ENCODE peak calls at places on chromosomes 4 and X, in seven cellular contexts. N is cardiac muscle cell, P is lower leg skin, X is brain microvascular endothelial cell, Y is tibial artery, A is pancreas, Z is Caco-2. T is an unnamed sample.

GRCh38 chr4:96525901-96526300 is 686.0 kb downstream of the PDHA2 start:
- DNase-seq in N (no peak), P (no peak), X (peak), Y (no peak), A (no peak), Z (no peak), T (no peak)

GRCh38 chr4:159016527-159017137 is 86.2 kb upstream of the RAPGEF2 start:
- DNase-seq in N (peak), P (no peak), X (no peak), Y (no peak), A (no peak), Z (no peak), T (no peak)

GRCh38 chr4:31204895-31205294 is 484.7 kb downstream of the PCDH7 start:
- DNase-seq in N (no peak), P (no peak), X (no peak), Y (no peak), A (no peak), Z (no peak), T (no peak)

GRCh38 chr4:173237152-173237551 is 68.5 kb downstream of the GALNT7 start:
- DNase-seq in N (no peak), P (no peak), X (no peak), Y (no peak), A (no peak), Z (no peak), T (no peak)

GRCh38 chr4:8701101-8702019 is 108.8 kb downstream of the CPZ start:
- DNase-seq in N (no peak), P (no peak), X (no peak), Y (no peak), A (no peak), Z (no peak), T (peak)

GRCh38 chr4:188691811-188692210 is 552.6 kb downstream of the TRIML1 start:
- DNase-seq in N (no peak), P (no peak), X (peak), Y (no peak), A (no peak), Z (no peak), T (no peak)

GRCh38 chr4:5734841-5735240 is 23.8 kb downstream of the EVC start:
- DNase-seq in N (no peak), P (no peak), X (no peak), Y (no peak), A (no peak), Z (no peak), T (no peak)

GRCh38 chr4:14333616-14334015 is 668.7 kb upstream of the CPEB2 start:
- DNase-seq in N (no peak), P (no peak), X (no peak), Y (no peak), A (no peak), Z (no peak), T (no peak)

GRCh38 chr4:127055349-127055748 is 577.4 kb upstream of the INTU start:
- DNase-seq in N (no peak), P (no peak), X (no peak), Y (no peak), A (no peak), Z (no peak), T (no peak)

GRCh38 chr4:27189683-27190082 is 329.0 kb downstream of the STIM2 start:
- DNase-seq in N (no peak), P (no peak), X (no peak), Y (no peak), A (no peak), Z (no peak), T (no peak)

GRCh38 chrX:119118780-119119395 is 8.7 kb downstream of the KIAA1210 start:
- DNase-seq in N (peak), P (peak), X (peak), Y (peak), A (no peak), Z (peak), T (peak)

GRCh38 chr4:1081689-1082040 is 31.7 kb downstream of the RNF212 start:
- DNase-seq in N (no peak), P (no peak), X (no peak), Y (no peak), A (no peak), Z (no peak), T (no peak)

GRCh38 chr4:174362340-174362739 is 78.6 kb downstream of the CEP44 start:
- DNase-seq in N (no peak), P (no peak), X (no peak), Y (no peak), A (no peak), Z (no peak), T (no peak)

GRCh38 chr4:77052352-77052751 is 23.4 kb downstream of the CCNI start:
- DNase-seq in N (peak), P (no peak), X (peak), Y (no peak), A (peak), Z (peak), T (peak)

GRCh38 chr4:83510442-83510841 is 25.5 kb upstream of the GPAT3 start:
- DNase-seq in N (no peak), P (no peak), X (no peak), Y (no peak), A (no peak), Z (no peak), T (no peak)

GRCh38 chrX:48676893-48677270 is 6.7 kb upstream of the WAS start:
- DNase-seq in N (no peak), P (no peak), X (no peak), Y (no peak), A (no peak), Z (no peak), T (no peak)

GRCh38 chrX:24260827-24261550 is 52.9 kb downstream of the SUPT20HL2 start:
- DNase-seq in N (no peak), P (peak), X (peak), Y (peak), A (peak), Z (no peak), T (peak)

GRCh38 chr4:183798249-183798920 is 106.7 kb upstream of the STOX2 start:
- DNase-seq in N (peak), P (no peak), X (no peak), Y (no peak), A (no peak), Z (no peak), T (no peak)

GRCh38 chr4:27861381-27861787 is 1000.7 kb downstream of the STIM2 start:
- DNase-seq in N (peak), P (no peak), X (peak), Y (no peak), A (peak), Z (no peak), T (no peak)

GRCh38 chr4:173443121-173443520 is 44.2 kb upstream of the SCRG1 start:
- DNase-seq in N (no peak), P (no peak), X (no peak), Y (no peak), A (no peak), Z (no peak), T (no peak)

GRCh38 chrX:9537781-9538180 is 72.9 kb downstream of the TBL1X start:
- DNase-seq in N (no peak), P (no peak), X (no peak), Y (no peak), A (no peak), Z (no peak), T (no peak)

GRCh38 chr4:20249333-20249732 is 2.4 kb upstream of the SLIT2 start:
- DNase-seq in N (peak), P (no peak), X (peak), Y (no peak), A (no peak), Z (no peak), T (no peak)

GRCh38 chr4:102825261-102826071 is 1.9 kb downstream of the UBE2D3 start:
- DNase-seq in N (peak), P (peak), X (peak), Y (peak), A (peak), Z (no peak), T (no peak)

GRCh38 chr4:14023036-14023435 is 395.5 kb upstream of the BOD1L1 start:
- DNase-seq in N (no peak), P (no peak), X (peak), Y (no peak), A (no peak), Z (no peak), T (no peak)

GRCh38 chr4:3070709-3071500 is 3.4 kb downstream of the HTT-AS start:
- DNase-seq in N (no peak), P (no peak), X (peak), Y (no peak), A (no peak), Z (no peak), T (no peak)

GRCh38 chrX:46653482-46653881 is 79.9 kb downstream of the CHST7 start:
- DNase-seq in N (peak), P (no peak), X (no peak), Y (no peak), A (no peak), Z (peak), T (no peak)

GRCh38 chr4:86129546-86129945 is 230.3 kb downstream of the MAPK10 start:
- DNase-seq in N (no peak), P (no peak), X (no peak), Y (no peak), A (no peak), Z (no peak), T (no peak)

GRCh38 chrX:73214366-73215094 is at the start of gene NAP1L2:
- DNase-seq in N (peak), P (peak), X (no peak), Y (peak), A (peak), Z (no peak), T (peak)

GRCh38 chr4:73856518-73856917 is 3.4 kb downstream of the PF4V1 start:
- DNase-seq in N (no peak), P (no peak), X (peak), Y (no peak), A (no peak), Z (no peak), T (no peak)

GRCh38 chr4:74671074-74671698 is 123.1 kb downstream of the BTC start:
- DNase-seq in N (peak), P (no peak), X (peak), Y (no peak), A (peak), Z (peak), T (peak)

GRCh38 chrX:44733931-44734330 is 109.9 kb upstream of the DUSP21 start:
- DNase-seq in N (no peak), P (no peak), X (no peak), Y (no peak), A (no peak), Z (no peak), T (no peak)

GRCh38 chr4:2768921-2769336 is 12.8 kb upstream of the TNIP2 start:
- DNase-seq in N (no peak), P (no peak), X (no peak), Y (no peak), A (no peak), Z (no peak), T (no peak)

GRCh38 chrX:130623508-130623907 is 221.7 kb downstream of the RBMX2 start:
- DNase-seq in N (no peak), P (no peak), X (no peak), Y (no peak), A (no peak), Z (no peak), T (no peak)

GRCh38 chr4:169270156-169270809 is 473 bp downstream of the SH3RF1 start:
- DNase-seq in N (peak), P (peak), X (no peak), Y (peak), A (peak), Z (peak), T (peak)

GRCh38 chr4:145281946-145282345 is 101.6 kb upstream of the OTUD4 start:
- DNase-seq in N (no peak), P (no peak), X (no peak), Y (no peak), A (no peak), Z (no peak), T (no peak)

GRCh38 chr4:11529625-11530201 is 101.0 kb upstream of the HS3ST1 start:
- DNase-seq in N (no peak), P (no peak), X (peak), Y (no peak), A (no peak), Z (no peak), T (no peak)

GRCh38 chrX:74426071-74426470 is 4.8 kb downstream of the SLC16A2 start:
- DNase-seq in N (no peak), P (no peak), X (no peak), Y (no peak), A (no peak), Z (no peak), T (no peak)

GRCh38 chr4:3010998-3011397 is 47.6 kb downstream of the GRK4 start:
- DNase-seq in N (no peak), P (peak), X (no peak), Y (peak), A (no peak), Z (no peak), T (no peak)

GRCh38 chrX:136551410-136551809 is 19.4 kb downstream of the VGLL1 start:
- DNase-seq in N (no peak), P (no peak), X (no peak), Y (no peak), A (no peak), Z (no peak), T (no peak)
- H3K4me3 ChIP-seq in N (no peak), P (no peak), X (no peak), Y (no peak), A (no peak), Z (no peak), T (no peak)

GRCh38 chrX:155333701-155334100 is 713 bp downstream of the CLIC2 start:
- DNase-seq in N (no peak), P (no peak), X (no peak), Y (no peak), A (no peak), Z (no peak), T (no peak)
- H3K4me3 ChIP-seq in N (no peak), P (no peak), X (no peak), Y (peak), A (no peak), Z (no peak), T (peak)

DNA sequence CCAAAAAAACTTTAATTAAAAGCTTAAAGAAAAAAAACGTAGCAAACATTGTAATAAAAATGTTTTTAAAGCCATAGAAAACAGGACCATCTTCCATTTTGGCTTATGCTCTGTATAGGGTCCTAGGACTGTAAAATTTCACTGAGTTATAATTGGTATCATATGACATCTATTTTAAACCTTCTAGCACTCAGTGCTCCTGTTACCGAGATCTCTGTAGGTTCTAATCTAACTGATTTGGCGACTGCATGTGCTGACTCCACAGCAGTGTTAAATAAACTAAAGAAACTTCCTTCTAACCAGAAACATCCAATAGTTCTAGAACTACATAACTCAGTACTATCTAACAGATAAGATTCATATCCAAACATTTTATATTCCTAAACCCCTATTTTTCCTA is at the start of gene ASB11:
- DNase-seq in N (no peak), P (no peak), X (no peak), Y (no peak), A (no peak), Z (no peak), T (no peak)
- H3K4me3 ChIP-seq in N (no peak), P (no peak), X (no peak), Y (no peak), A (no peak), Z (no peak), T (no peak)

GRCh38 chrX:66018585-66019309 is 21.1 kb downstream of the VSIG4 start:
- DNase-seq in N (no peak), P (no peak), X (no peak), Y (no peak), A (no peak), Z (no peak), T (no peak)
- H3K4me3 ChIP-seq in N (no peak), P (no peak), X (no peak), Y (no peak), A (no peak), Z (no peak), T (no peak)

DNA sequence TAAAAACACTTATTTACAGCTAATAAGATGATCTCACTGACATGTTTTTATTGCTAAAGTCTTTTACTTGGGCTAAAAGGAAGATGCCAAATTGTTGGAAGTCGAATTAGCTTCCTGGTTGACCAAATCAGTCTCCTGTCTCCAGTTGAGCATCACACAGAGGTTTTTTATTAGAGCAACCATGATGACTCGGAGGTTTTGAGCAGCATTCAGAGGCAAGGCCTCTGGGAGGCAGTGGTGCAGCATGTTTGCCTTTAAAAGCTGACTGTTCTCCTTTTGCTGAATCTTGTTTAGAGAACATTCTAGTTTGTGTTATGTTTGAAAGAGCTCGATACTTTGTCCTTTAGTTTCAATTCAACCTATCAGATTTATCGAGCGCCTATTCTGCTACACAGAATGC is 2.1 kb downstream of the UCHL1 start:
- DNase-seq in N (peak), P (no peak), X (peak), Y (no peak), A (no peak), Z (peak), T (no peak)
- H3K4me3 ChIP-seq in N (no peak), P (no peak), X (peak), Y (no peak), A (no peak), Z (no peak), T (no peak)

DNA sequence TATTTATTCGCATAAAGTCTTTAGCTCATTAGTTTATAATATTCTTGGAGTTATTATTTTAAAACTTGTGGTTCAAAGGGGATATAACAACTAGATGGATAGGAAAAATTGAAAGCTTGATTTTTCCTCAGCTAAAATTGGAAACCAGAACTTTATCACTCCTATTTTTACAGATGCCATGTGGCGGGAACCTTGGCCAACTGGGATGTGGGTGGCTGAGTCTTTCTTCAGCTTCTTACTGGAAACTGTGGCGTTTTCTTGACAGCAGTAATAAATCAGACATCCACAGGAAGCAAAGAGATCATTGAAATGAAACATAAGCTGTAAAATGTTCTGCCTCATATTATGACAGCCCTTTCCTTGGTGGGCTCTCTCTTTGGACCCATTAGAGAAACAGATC is 84.1 kb downstream of the SPATA18 start:
- DNase-seq in N (no peak), P (no peak), X (no peak), Y (no peak), A (no peak), Z (no peak), T (no peak)
- H3K4me3 ChIP-seq in N (no peak), P (no peak), X (no peak), Y (no peak), A (no peak), Z (no peak), T (no peak)